ENCODE peak calls at places on chromosomes 2 and 18, in seven cellular contexts. One of them, this sample, is unnamed.
A peak's percentile ranks its signal among the peaks of the same experiment; 100 is the strongest.

GRCh38 chr18:1392865-1393734 is 488.4 kb downstream of the ADCYAP1 start:
- DNase-seq in ACHN: no peak
- DNase-seq in substantia nigra: no peak
- DNase-seq in AG04449: no peak
- DNase-seq in HuH-7: peak; percentile 9
- DNase-seq in colonic mucosa: no peak
- DNase-seq in fibroblast of the aortic adventitia: no peak
- DNase-seq in this sample: no peak

GRCh38 chr18:9082763-9083510 is 19.6 kb upstream of the NDUFV2 start:
- DNase-seq in ACHN: no peak
- DNase-seq in substantia nigra: no peak
- DNase-seq in AG04449: no peak
- DNase-seq in HuH-7: no peak
- DNase-seq in colonic mucosa: no peak
- DNase-seq in fibroblast of the aortic adventitia: no peak
- DNase-seq in this sample: no peak

GRCh38 chr2:20917724-20918572 is 95.0 kb upstream of the LDAH start:
- DNase-seq in ACHN: no peak
- DNase-seq in substantia nigra: no peak
- DNase-seq in AG04449: no peak
- DNase-seq in HuH-7: no peak
- DNase-seq in colonic mucosa: no peak
- DNase-seq in fibroblast of the aortic adventitia: peak; percentile 5
- DNase-seq in this sample: no peak

GRCh38 chr2:45675130-45675812 is 23.8 kb downstream of the PRKCE start:
- DNase-seq in ACHN: no peak
- DNase-seq in substantia nigra: no peak
- DNase-seq in AG04449: no peak
- DNase-seq in HuH-7: no peak
- DNase-seq in colonic mucosa: peak; percentile 79
- DNase-seq in fibroblast of the aortic adventitia: peak; percentile 69
- DNase-seq in this sample: peak; percentile 75

GRCh38 chr2:150866431-150866830 is 379.0 kb upstream of the RND3 start:
- DNase-seq in ACHN: no peak
- DNase-seq in substantia nigra: no peak
- DNase-seq in AG04449: no peak
- DNase-seq in HuH-7: no peak
- DNase-seq in colonic mucosa: no peak
- DNase-seq in fibroblast of the aortic adventitia: peak; percentile 74
- DNase-seq in this sample: no peak

GRCh38 chr18:47209166-47209565 is 33.0 kb upstream of the IER3IP1 start:
- DNase-seq in ACHN: no peak
- DNase-seq in substantia nigra: no peak
- DNase-seq in AG04449: no peak
- DNase-seq in HuH-7: no peak
- DNase-seq in colonic mucosa: no peak
- DNase-seq in fibroblast of the aortic adventitia: no peak
- DNase-seq in this sample: no peak

GRCh38 chr2:215356948-215357461 is 45.1 kb downstream of the ATIC start:
- DNase-seq in ACHN: peak; percentile 35
- DNase-seq in substantia nigra: no peak
- DNase-seq in AG04449: no peak
- DNase-seq in HuH-7: no peak
- DNase-seq in colonic mucosa: no peak
- DNase-seq in fibroblast of the aortic adventitia: peak; percentile 71
- DNase-seq in this sample: no peak

GRCh38 chr18:7273301-7273911 is 42.5 kb downstream of the LRRC30 start:
- DNase-seq in ACHN: no peak
- DNase-seq in substantia nigra: no peak
- DNase-seq in AG04449: no peak
- DNase-seq in HuH-7: no peak
- DNase-seq in colonic mucosa: peak; percentile 29
- DNase-seq in fibroblast of the aortic adventitia: peak; percentile 36
- DNase-seq in this sample: peak; percentile 6

GRCh38 chr2:232365621-232366321 is 12.8 kb upstream of the ALPP start:
- DNase-seq in ACHN: peak; percentile 69
- DNase-seq in substantia nigra: no peak
- DNase-seq in AG04449: no peak
- DNase-seq in HuH-7: peak; percentile 88
- DNase-seq in colonic mucosa: no peak
- DNase-seq in fibroblast of the aortic adventitia: no peak
- DNase-seq in this sample: peak; percentile 45

GRCh38 chr18:78906066-78906465 is 73.6 kb upstream of the SALL3 start:
- DNase-seq in ACHN: no peak
- DNase-seq in substantia nigra: no peak
- DNase-seq in AG04449: no peak
- DNase-seq in HuH-7: no peak
- DNase-seq in colonic mucosa: no peak
- DNase-seq in fibroblast of the aortic adventitia: no peak
- DNase-seq in this sample: no peak

GRCh38 chr2:105369777-105370690 is 28.8 kb downstream of the FHL2 start:
- DNase-seq in ACHN: peak; percentile 61
- DNase-seq in substantia nigra: peak; percentile 70
- DNase-seq in AG04449: no peak
- DNase-seq in HuH-7: peak; percentile 75
- DNase-seq in colonic mucosa: peak; percentile 90
- DNase-seq in fibroblast of the aortic adventitia: peak; percentile 91
- DNase-seq in this sample: peak; percentile 93

GRCh38 chr2:197212344-197213262 is 98.0 kb downstream of the ANKRD44 start:
- DNase-seq in ACHN: no peak
- DNase-seq in substantia nigra: peak; percentile 4
- DNase-seq in AG04449: no peak
- DNase-seq in HuH-7: no peak
- DNase-seq in colonic mucosa: peak; percentile 29
- DNase-seq in fibroblast of the aortic adventitia: peak; percentile 43
- DNase-seq in this sample: no peak

GRCh38 chr2:15119722-15120175 is 441.4 kb downstream of the NBAS start:
- DNase-seq in ACHN: no peak
- DNase-seq in substantia nigra: no peak
- DNase-seq in AG04449: no peak
- DNase-seq in HuH-7: no peak
- DNase-seq in colonic mucosa: no peak
- DNase-seq in fibroblast of the aortic adventitia: no peak
- DNase-seq in this sample: no peak

GRCh38 chr2:227817940-227818568 is 4.4 kb downstream of the CCL20 start:
- DNase-seq in ACHN: peak; percentile 100
- DNase-seq in substantia nigra: no peak
- DNase-seq in AG04449: peak; percentile 100
- DNase-seq in HuH-7: no peak
- DNase-seq in colonic mucosa: peak; percentile 79
- DNase-seq in fibroblast of the aortic adventitia: peak; percentile 100
- DNase-seq in this sample: peak; percentile 72

GRCh38 chr2:19299522-19299921 is 58.9 kb downstream of the OSR1 start:
- DNase-seq in ACHN: no peak
- DNase-seq in substantia nigra: no peak
- DNase-seq in AG04449: no peak
- DNase-seq in HuH-7: no peak
- DNase-seq in colonic mucosa: no peak
- DNase-seq in fibroblast of the aortic adventitia: no peak
- DNase-seq in this sample: no peak

GRCh38 chr2:60867848-60868247 is 13.5 kb upstream of the REL start:
- DNase-seq in ACHN: no peak
- DNase-seq in substantia nigra: no peak
- DNase-seq in AG04449: no peak
- DNase-seq in HuH-7: no peak
- DNase-seq in colonic mucosa: no peak
- DNase-seq in fibroblast of the aortic adventitia: no peak
- DNase-seq in this sample: no peak

GRCh38 chr2:108911401-108911800 is 77.6 kb downstream of the EDAR start:
- DNase-seq in ACHN: no peak
- DNase-seq in substantia nigra: no peak
- DNase-seq in AG04449: no peak
- DNase-seq in HuH-7: no peak
- DNase-seq in colonic mucosa: no peak
- DNase-seq in fibroblast of the aortic adventitia: no peak
- DNase-seq in this sample: no peak